ENCODE peak calls at places on chromosomes 13 and 19, in eight cellular contexts. P is glutamatergic neuron, H is IMR-90, K is left ventricle myocardium inferior, R is esophagus squamous epithelium, C is HFFc6, O is transverse colon, Y is choroid plexus epithelial cell. E is an unnamed sample.

GRCh38 chr19:55600336-55601028 is 394 bp downstream of the ZNF524 start:
- DNase-seq in H (peak), R (peak), K (peak), P (peak), Y (no peak), C (no peak), O (no peak), E (peak)

GRCh38 chr19:19385900-19386339 is 19.6 kb upstream of the GATAD2A start:
- DNase-seq in H (no peak), Y (peak), P (peak), K (no peak), C (peak), R (no peak), O (no peak), E (peak)

GRCh38 chr19:48006762-48007161 is 12.3 kb downstream of the ELSPBP1 start:
- DNase-seq in O (no peak), R (no peak), K (no peak), C (no peak), Y (peak), P (no peak), H (no peak), E (no peak)

GRCh38 chr19:3708207-3708931 is at the start of gene TJP3:
- DNase-seq in Y (no peak), K (no peak), C (peak), P (no peak), H (peak), O (peak), R (no peak), E (no peak)

GRCh38 chr19:6023085-6023682 is 45.2 kb upstream of the RANBP3 start:
- DNase-seq in K (no peak), O (no peak), H (peak), C (peak), P (no peak), R (no peak), Y (peak), E (no peak)

GRCh38 chr19:29483944-29484581 is 41.7 kb upstream of the VSTM2B start:
- DNase-seq in C (no peak), Y (no peak), R (no peak), O (no peak), H (no peak), K (no peak), P (no peak), E (no peak)

GRCh38 chr13:40377783-40378182 is 288.7 kb downstream of the FOXO1 start:
- DNase-seq in Y (peak), O (no peak), P (no peak), R (no peak), C (no peak), K (no peak), H (no peak), E (no peak)

GRCh38 chr19:44972802-44973201 is 17.6 kb downstream of the CLPTM1 start:
- DNase-seq in H (no peak), K (no peak), O (no peak), R (no peak), Y (no peak), C (no peak), P (no peak), E (no peak)

GRCh38 chr13:41954226-41954625 is 6.7 kb downstream of the VWA8 start:
- DNase-seq in K (no peak), O (no peak), H (no peak), Y (no peak), P (no peak), R (no peak), C (no peak), E (no peak)

GRCh38 chr19:48507911-48508439 is 3.7 kb downstream of the LMTK3 start:
- DNase-seq in P (no peak), C (no peak), R (no peak), Y (no peak), O (no peak), H (no peak), K (no peak), E (no peak)

GRCh38 chr13:44306401-44307192 is 67.0 kb upstream of the SERP2 start:
- DNase-seq in R (no peak), P (no peak), Y (peak), K (peak), O (peak), H (peak), C (peak), E (peak)

GRCh38 chr13:66312312-66313087 is 917.6 kb downstream of the PCDH9 start:
- DNase-seq in C (peak), R (no peak), Y (peak), K (no peak), O (peak), H (peak), P (no peak), E (no peak)

GRCh38 chr19:17234911-17235617 is 9.0 kb downstream of the OCEL1 start:
- DNase-seq in Y (peak), C (no peak), R (no peak), H (peak), P (no peak), K (peak), O (peak), E (peak)

GRCh38 chr13:50401721-50402510 is 386.7 kb downstream of the KCNRG start:
- DNase-seq in K (no peak), O (no peak), P (no peak), H (peak), C (peak), Y (peak), R (no peak), E (no peak)

GRCh38 chr19:44401787-44402115 is 343 bp upstream of the ZNF285 start:
- DNase-seq in Y (no peak), C (no peak), P (no peak), K (no peak), H (no peak), O (no peak), R (no peak), E (no peak)

GRCh38 chr19:54481326-54481930 is 8.3 kb upstream of the CDC42EP5 start:
- DNase-seq in Y (peak), R (no peak), P (peak), K (no peak), C (no peak), O (no peak), H (peak), E (peak)

GRCh38 chr19:13588953-13589833 is 82.9 kb upstream of the CACNA1A start:
- DNase-seq in R (no peak), C (peak), P (peak), K (peak), Y (peak), O (peak), H (peak), E (peak)

GRCh38 chr13:49053899-49054298 is 78.2 kb downstream of the FNDC3A start:
- DNase-seq in O (no peak), K (no peak), R (no peak), P (no peak), C (no peak), Y (no peak), H (no peak), E (no peak)

GRCh38 chr13:98033277-98034247 is 80.1 kb downstream of the IPO5 start:
- DNase-seq in R (no peak), Y (peak), P (no peak), C (peak), O (no peak), H (peak), K (no peak), E (peak)

GRCh38 chr13:104597554-104598240 is 1531.5 kb upstream of the SLC10A2 start:
- DNase-seq in C (no peak), O (no peak), P (no peak), Y (no peak), R (no peak), K (no peak), H (no peak), E (no peak)

GRCh38 chr13:21016487-21016886 is 44.9 kb downstream of the LATS2 start:
- DNase-seq in R (no peak), K (no peak), H (no peak), O (no peak), P (no peak), C (no peak), Y (peak), E (no peak)

GRCh38 chr13:80133631-80134083 is 207.3 kb downstream of the SPRY2 start:
- DNase-seq in C (no peak), H (no peak), K (no peak), R (no peak), O (peak), Y (peak), P (no peak), E (no peak)

GRCh38 chr13:73089216-73089615 is 30.4 kb downstream of the KLF5 start:
- DNase-seq in K (no peak), H (no peak), P (no peak), C (no peak), R (no peak), O (no peak), Y (no peak), E (no peak)
- TF ChIP-seq CTCF in K (no peak), H (no peak), P (no peak), C (no peak), R (no peak), O (no peak), Y (no peak), E (no peak)

GRCh38 chr19:8609210-8610040 is 1.1 kb downstream of the ADAMTS10 start:
- DNase-seq in R (no peak), O (peak), Y (peak), C (peak), K (peak), H (peak), P (peak), E (peak)
- TF ChIP-seq CTCF in R (no peak), O (no peak), Y (peak), C (peak), K (peak), H (peak), P (no peak), E (no peak)

GRCh38 chr13:24925318-24926231 is 161.6 kb downstream of the RNF17 start:
- DNase-seq in O (no peak), P (no peak), H (no peak), K (no peak), R (no peak), C (no peak), Y (no peak), E (no peak)

GRCh38 chr13:24923305-24923640 is 159.3 kb downstream of the RNF17 start:
- DNase-seq in P (no peak), Y (peak), K (no peak), C (peak), R (no peak), H (peak), O (no peak), E (no peak)

GRCh38 chr13:24921881-24922280 is 157.9 kb downstream of the RNF17 start:
- DNase-seq in O (no peak), C (no peak), K (no peak), P (no peak), Y (no peak), H (no peak), R (no peak), E (no peak)

GRCh38 chr13:24921003-24921402 is 157.0 kb downstream of the RNF17 start:
- DNase-seq in Y (no peak), H (no peak), P (no peak), C (no peak), K (no peak), R (no peak), O (no peak), E (no peak)

GRCh38 chr13:24922390-24923304 is 158.7 kb downstream of the RNF17 start:
- DNase-seq in O (peak), Y (peak), P (peak), R (peak), C (peak), H (peak), K (peak), E (peak)
- TF ChIP-seq CTCF in O (no peak), Y (no peak), P (no peak), R (no peak), C (peak), H (peak), K (peak), E (no peak)

GRCh38 chr13:35963982-35964665 is 167.1 kb downstream of the DCLK1 start:
- DNase-seq in Y (no peak), P (no peak), C (no peak), H (no peak), R (no peak), K (no peak), O (no peak), E (no peak)

GRCh38 chr13:35961002-35961401 is 170.2 kb downstream of the DCLK1 start:
- DNase-seq in H (no peak), C (no peak), K (no peak), R (no peak), Y (peak), O (no peak), P (no peak), E (no peak)

GRCh38 chr13:35964764-35965163 is 166.4 kb downstream of the DCLK1 start:
- DNase-seq in H (peak), Y (peak), C (no peak), R (no peak), O (no peak), P (no peak), K (no peak), E (no peak)

GRCh38 chr13:35957996-35958395 is 173.2 kb downstream of the DCLK1 start:
- DNase-seq in K (no peak), O (no peak), H (no peak), C (no peak), Y (no peak), P (no peak), R (no peak), E (no peak)

GRCh38 chr13:35961461-35962220 is 169.5 kb downstream of the DCLK1 start:
- DNase-seq in P (no peak), Y (peak), C (no peak), R (no peak), K (no peak), H (peak), O (no peak), E (no peak)
- TF ChIP-seq CTCF in P (no peak), Y (peak), C (peak), R (peak), K (peak), H (no peak), O (peak), E (no peak)

DNA sequence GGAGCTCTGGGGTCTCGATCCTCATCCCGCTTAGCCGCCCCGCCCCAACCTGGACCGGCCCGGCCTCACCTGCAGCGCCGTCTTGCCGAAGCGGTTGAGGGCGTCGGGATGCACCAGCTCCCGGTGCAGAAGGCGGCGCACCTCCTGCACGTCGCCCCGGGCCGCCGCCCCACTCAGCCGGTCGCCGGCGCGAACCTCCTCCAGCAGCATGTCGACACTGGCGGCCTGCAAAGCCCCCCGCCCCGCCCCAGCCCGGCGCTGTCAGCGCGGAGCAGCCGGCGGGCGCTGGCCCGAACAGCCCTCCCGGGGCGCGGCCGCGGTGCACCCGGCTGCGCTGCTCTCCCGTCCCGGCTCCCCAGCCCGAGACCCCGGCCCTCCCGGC is 344 bp downstream of the CDKN2D start:
- DNase-seq in Y (no peak), H (no peak), K (no peak), O (peak), R (no peak), P (no peak), C (no peak), E (no peak)
- TF ChIP-seq CTCF in Y (no peak), H (no peak), K (no peak), O (no peak), R (no peak), P (no peak), C (no peak), E (no peak)

GRCh38 chr19:33288666-33289065 is 13.7 kb downstream of the CEBPA start:
- DNase-seq in C (no peak), P (no peak), Y (no peak), H (no peak), O (no peak), R (no peak), K (no peak), E (no peak)
- TF ChIP-seq CTCF in C (no peak), P (no peak), Y (no peak), H (no peak), O (no peak), R (no peak), K (no peak), E (no peak)

GRCh38 chr13:96294930-96295657 is 205.2 kb downstream of the HS6ST3 start:
- DNase-seq in H (no peak), Y (no peak), O (no peak), P (no peak), R (no peak), K (no peak), C (no peak), E (no peak)

GRCh38 chr13:96297360-96297759 is 207.5 kb downstream of the HS6ST3 start:
- DNase-seq in H (no peak), P (no peak), C (no peak), K (no peak), Y (no peak), O (no peak), R (no peak), E (no peak)

DNA sequence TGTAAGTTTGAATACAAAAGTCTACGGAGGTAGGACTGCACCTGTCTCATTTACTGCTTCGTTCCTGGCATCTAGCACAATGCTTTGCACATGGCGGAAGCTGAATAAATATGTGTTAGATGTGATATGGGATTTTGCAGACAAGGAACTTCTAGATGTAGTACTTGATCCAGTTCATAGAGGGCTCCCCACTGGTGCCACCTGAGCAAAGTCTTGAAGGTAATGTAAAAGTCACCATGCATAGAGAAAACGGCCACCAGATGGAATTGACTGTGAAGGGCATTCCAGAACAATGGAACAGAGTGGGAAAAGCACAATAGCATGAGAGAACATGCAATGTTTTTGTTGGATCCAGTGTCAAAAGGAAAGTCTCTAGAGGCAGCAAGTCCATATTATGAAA is 209.3 kb downstream of the HS6ST3 start:
- DNase-seq in H (no peak), R (no peak), K (no peak), C (no peak), O (no peak), P (no peak), Y (no peak), E (no peak)
- TF ChIP-seq CTCF in H (no peak), R (no peak), K (no peak), C (no peak), O (no peak), P (no peak), Y (no peak), E (no peak)

DNA sequence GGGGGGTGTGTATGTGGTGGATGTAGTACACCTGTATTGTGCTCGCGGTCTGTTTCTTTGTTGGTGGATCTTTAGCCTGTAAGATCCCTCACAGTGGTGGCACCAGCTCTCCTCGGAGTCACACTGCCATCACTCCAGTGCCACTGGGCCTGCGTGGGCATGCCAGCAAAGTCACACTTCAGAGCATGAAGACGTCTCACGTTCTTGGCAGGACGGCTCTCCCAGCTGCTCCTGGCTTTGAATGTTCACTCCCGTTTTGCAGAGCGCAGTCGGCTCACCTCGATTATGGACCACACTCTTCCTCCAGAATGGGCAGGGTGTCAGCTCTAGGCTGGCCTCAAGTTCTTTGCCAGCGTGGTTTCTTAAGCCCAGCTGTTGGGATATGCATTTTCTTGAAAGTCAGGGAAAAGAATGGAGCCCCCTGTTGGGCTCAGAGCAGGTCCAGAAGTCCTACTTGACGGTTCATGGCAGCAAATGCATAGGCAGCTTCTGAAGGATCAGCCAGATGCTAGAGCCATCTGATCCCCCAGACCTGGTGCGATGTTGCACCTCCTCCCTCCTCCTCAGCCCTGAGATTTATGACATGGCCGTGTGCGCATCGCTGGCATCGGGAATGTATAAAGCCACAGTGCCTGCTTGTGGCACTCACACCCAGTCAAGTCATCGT is 40.4 kb upstream of the NPAS1 start:
- DNase-seq in C (no peak), Y (no peak), O (no peak), R (no peak), P (no peak), H (no peak), K (no peak), E (no peak)
- TF ChIP-seq CTCF in C (peak), Y (peak), O (no peak), R (no peak), P (no peak), H (no peak), K (no peak), E (no peak)

GRCh38 chr19:35460608-35461007 is 12.6 kb downstream of the FFAR2 start:
- DNase-seq in O (no peak), K (no peak), H (no peak), P (no peak), C (no peak), Y (no peak), R (no peak), E (no peak)

GRCh38 chr19:35461050-35461449 is 13.0 kb downstream of the FFAR2 start:
- DNase-seq in P (no peak), Y (no peak), K (no peak), C (no peak), R (no peak), O (no peak), H (no peak), E (no peak)

GRCh38 chr19:35458821-35459391 is 10.8 kb downstream of the FFAR2 start:
- DNase-seq in O (no peak), C (no peak), R (no peak), K (no peak), P (no peak), H (no peak), Y (no peak), E (no peak)

GRCh38 chr19:35459414-35460082 is 11.5 kb downstream of the FFAR2 start:
- DNase-seq in Y (peak), H (no peak), R (no peak), P (no peak), K (peak), O (peak), C (no peak), E (no peak)

DNA sequence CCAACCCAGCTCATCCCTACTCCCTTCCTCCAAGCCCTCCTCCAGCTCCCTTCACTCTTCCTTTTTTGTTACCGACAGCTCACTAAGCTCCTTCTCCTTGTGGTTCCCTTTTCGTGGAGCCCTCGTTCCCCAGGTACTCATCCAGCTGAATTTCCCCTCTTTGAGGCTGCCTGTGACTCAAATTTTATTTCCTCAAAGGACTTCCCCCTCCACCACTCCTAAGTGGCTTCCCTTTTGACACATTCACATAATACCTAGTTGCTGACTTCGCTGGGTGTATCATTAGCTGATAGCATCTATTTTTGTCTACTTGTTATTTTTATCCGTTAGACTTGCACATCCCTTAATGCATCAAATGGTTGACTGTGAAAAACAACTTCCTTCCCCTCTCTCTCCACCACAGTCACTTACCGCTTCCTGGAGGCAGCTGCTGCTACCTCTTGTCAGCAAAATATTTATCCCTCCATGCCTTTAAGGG is 14.5 kb downstream of the FFAR2 start:
- DNase-seq in H (no peak), O (peak), Y (no peak), R (no peak), P (no peak), K (no peak), C (peak), E (no peak)
- TF ChIP-seq CTCF in H (no peak), O (no peak), Y (no peak), R (no peak), P (no peak), K (no peak), C (no peak), E (no peak)

DNA sequence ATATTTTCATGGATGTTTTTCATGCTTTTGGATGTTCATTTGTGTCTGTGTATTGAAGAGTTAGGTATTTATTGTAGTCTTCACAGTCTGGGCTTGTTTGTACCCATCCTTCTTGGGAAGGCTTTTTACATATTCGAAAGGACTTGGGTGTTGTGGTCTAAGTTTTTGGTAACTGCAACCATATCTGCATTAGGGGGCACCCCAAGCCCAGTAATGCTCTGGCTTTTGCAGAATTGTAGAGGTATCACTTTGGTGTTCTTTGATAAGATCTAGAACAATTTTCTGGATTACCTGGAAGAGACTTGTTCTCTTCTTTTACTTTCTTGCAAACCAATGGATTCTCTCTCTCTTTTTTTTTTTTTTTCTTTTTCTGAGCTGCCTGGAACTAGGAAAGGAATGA is 581.3 kb downstream of the DACH1 start:
- DNase-seq in O (no peak), H (no peak), P (no peak), C (no peak), Y (peak), K (no peak), R (no peak), E (no peak)
- TF ChIP-seq CTCF in O (peak), H (no peak), P (no peak), C (no peak), Y (peak), K (peak), R (no peak), E (no peak)

E was measured in endothelial cell.